ENCODE peak calls at places on chromosomes 1 and 21, in six cellular contexts. M is neuronal stem cell; V is brain microvascular endothelial cell; U is PC-3; C is effector memory CD4-positive, alpha-beta T cell; H is SJSA1. P is an unnamed sample. For H3K27me3, the result is how much of the 10 kb centered on the place peaks cover.

GRCh38 chr1:19925342-19926070 is 2.1 kb upstream of the PLA2G2E start:
- DNase-seq in M (no peak), V (no peak), U (peak), C (no peak), H (no peak), P (no peak)

GRCh38 chr1:64982134-64982533 is 15.8 kb upstream of the JAK1 start:
- DNase-seq in M (no peak), V (no peak), U (peak), C (no peak), H (no peak), P (no peak)

GRCh38 chr1:182143825-182144661 is 82.5 kb upstream of the ZNF648 start:
- DNase-seq in M (peak), V (no peak), U (peak), C (no peak), H (no peak), P (peak)

GRCh38 chr1:84737572-84737971 is 47.3 kb upstream of the SSX2IP start:
- DNase-seq in M (no peak), V (no peak), U (no peak), C (no peak), H (no peak), P (no peak)

GRCh38 chr1:21574464-21575151 is 65.4 kb downstream of the ALPL start:
- DNase-seq in M (peak), V (peak), U (no peak), C (no peak), H (peak), P (peak)

GRCh38 chr1:17909634-17910033 is 154.5 kb downstream of the ACTL8 start:
- DNase-seq in M (no peak), V (peak), U (peak), C (no peak), H (no peak), P (peak)

GRCh38 chr1:232988572-232989040 is 38.2 kb downstream of the NTPCR start:
- DNase-seq in M (no peak), V (peak), U (peak), C (no peak), H (peak), P (peak)

GRCh38 chr1:15148475-15148874 is 5.1 kb upstream of the TMEM51 start:
- DNase-seq in M (no peak), V (no peak), U (peak), C (no peak), H (no peak), P (no peak)

GRCh38 chr1:221724931-221725605 is 16.8 kb downstream of the DUSP10 start:
- DNase-seq in M (no peak), V (peak), U (peak), C (no peak), H (no peak), P (no peak)

GRCh38 chr1:59446257-59446901 is 149.5 kb downstream of the FGGY start:
- DNase-seq in M (no peak), V (peak), U (peak), C (no peak), H (peak), P (no peak)

GRCh38 chr21:25334046-25334730 is 273.1 kb downstream of the MRPL39 start:
- DNase-seq in M (no peak), V (no peak), U (peak), C (no peak), H (no peak), P (no peak)

GRCh38 chr1:61241411-61241838 is 159.1 kb downstream of the NFIA start:
- DNase-seq in M (no peak), V (no peak), U (peak), C (no peak), H (no peak), P (no peak)

GRCh38 chr21:36441715-36442114 is 38.2 kb downstream of the CLDN14 start:
- DNase-seq in M (no peak), V (no peak), U (no peak), C (no peak), H (no peak), P (no peak)
- H3K27ac ChIP-seq in M (no peak), V (no peak), U (no peak), C (no peak), H (no peak), P (no peak)

DNA sequence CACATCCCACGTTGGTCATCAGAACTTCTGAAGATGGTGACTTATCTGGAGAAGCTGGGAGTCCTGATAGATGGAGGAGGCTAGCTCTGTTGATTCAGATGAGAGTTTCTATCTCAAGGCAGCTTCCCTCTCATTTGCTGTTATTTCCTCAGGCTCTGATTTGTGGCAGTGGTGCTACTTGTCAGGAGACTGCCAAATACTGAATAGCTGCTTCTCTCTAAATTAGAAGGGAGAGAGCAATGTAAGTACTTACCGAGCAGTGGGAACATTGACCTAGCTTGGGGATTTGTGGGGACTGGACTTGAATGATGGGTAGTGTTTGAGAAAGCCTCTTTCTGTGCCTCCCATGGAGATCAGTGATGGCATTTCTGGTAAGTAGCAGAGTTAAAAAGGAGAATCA is at the start of gene OR10K1:
- DNase-seq in M (no peak), V (no peak), U (no peak), C (no peak), H (no peak), P (no peak)
- H3K27me3 ChIP-seq in M (under half), V (under half), U (under half), C (under half), H (under half), P (under half)

DNA sequence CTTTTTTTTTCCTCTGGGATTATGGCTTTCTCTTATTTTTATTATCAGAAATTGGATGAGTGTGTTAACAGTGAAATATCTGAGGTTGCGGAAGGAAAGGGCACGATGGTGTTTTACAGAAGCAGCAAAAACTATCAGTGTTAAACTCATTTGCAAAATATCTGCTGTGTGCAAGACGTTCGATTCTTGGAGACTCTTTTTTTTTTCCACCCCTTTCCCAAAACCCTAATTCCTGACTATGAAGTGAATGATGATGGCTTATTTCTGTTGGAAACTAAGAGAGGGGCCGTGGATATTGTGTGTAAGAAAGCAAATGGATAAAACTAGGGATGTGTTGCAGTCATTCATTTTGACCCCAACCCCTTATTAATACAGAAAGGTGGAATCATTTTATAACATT is 677 bp downstream of the NCAM2 start:
- DNase-seq in M (no peak), V (no peak), U (no peak), C (no peak), H (no peak), P (no peak)
- H3K27ac ChIP-seq in M (no peak), V (no peak), U (no peak), C (no peak), H (no peak), P (no peak)

GRCh38 chr1:53735681-53736080 is 3.3 kb downstream of the GLIS1 start:
- DNase-seq in M (no peak), V (no peak), U (no peak), C (no peak), H (no peak), P (no peak)
- H3K27me3 ChIP-seq in M (under half), V (under half), U (under half), C (under half), H (under half), P (under half)

DNA sequence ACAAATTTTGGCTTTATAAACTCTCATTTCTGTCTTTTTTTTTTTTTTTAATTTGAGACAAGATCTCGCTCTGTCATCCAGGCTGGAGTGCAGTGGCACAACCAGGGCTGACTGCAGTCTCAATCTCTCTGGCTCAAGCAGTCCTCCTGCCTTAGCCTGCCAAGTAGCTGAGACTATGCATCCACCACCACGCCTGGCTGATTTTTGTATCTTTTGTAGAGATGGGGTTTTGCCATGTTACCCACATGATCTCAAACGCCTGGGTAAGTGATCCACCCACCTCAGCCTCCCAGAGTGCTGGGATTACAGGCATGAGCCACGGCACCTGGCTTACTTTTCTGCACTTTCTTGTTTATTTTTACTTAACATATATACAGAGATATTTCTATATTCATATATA is 7.5 kb downstream of the TOR1AIP1 start:
- DNase-seq in M (no peak), V (no peak), U (no peak), C (no peak), H (no peak), P (no peak)
- H3K27ac ChIP-seq in M (no peak), V (no peak), U (no peak), C (no peak), H (no peak), P (no peak)

GRCh38 chr21:34890724-34891609 is 158.1 kb downstream of the RUNX1 start:
- DNase-seq in M (peak), V (peak), U (no peak), C (no peak), H (peak), P (no peak)
- H3K27me3 ChIP-seq in M (under half), V (under half), U (under half), C (under half), H (under half), P (under half)